ENCODE peak calls at places on chromosomes 7 and 10, in six cellular contexts. One of them, this sample, is unnamed.
A peak's percentile ranks its signal among the peaks of the same experiment; 100 is the strongest.

GRCh38 chr10:11353229-11353896 is 258.1 kb downstream of the USP6NL start:
- DNase-seq in stomach: no peak
- DNase-seq in CD4-positive, alpha-beta memory T cell: no peak
- DNase-seq in PC-3: no peak
- DNase-seq in heart right ventricle: no peak
- DNase-seq in SJSA1: no peak
- DNase-seq in this sample: no peak

GRCh38 chr7:100951172-100951571 is 1.8 kb downstream of the MUC3A start:
- DNase-seq in stomach: no peak
- DNase-seq in CD4-positive, alpha-beta memory T cell: no peak
- DNase-seq in PC-3: no peak
- DNase-seq in heart right ventricle: no peak
- DNase-seq in SJSA1: no peak
- DNase-seq in this sample: no peak

GRCh38 chr7:20200361-20200760 is 16.8 kb downstream of the MACC1 start:
- DNase-seq in stomach: no peak
- DNase-seq in CD4-positive, alpha-beta memory T cell: no peak
- DNase-seq in PC-3: no peak
- DNase-seq in heart right ventricle: no peak
- DNase-seq in SJSA1: no peak
- DNase-seq in this sample: no peak

GRCh38 chr10:103849880-103850571 is 5.3 kb downstream of the SH3PXD2A start:
- DNase-seq in stomach: no peak
- DNase-seq in CD4-positive, alpha-beta memory T cell: no peak
- DNase-seq in PC-3: peak; percentile 69
- DNase-seq in heart right ventricle: no peak
- DNase-seq in SJSA1: peak; percentile 22
- DNase-seq in this sample: peak; percentile 68

GRCh38 chr10:60048146-60048545 is 141.8 kb upstream of the CCDC6 start:
- DNase-seq in stomach: peak; percentile 36
- DNase-seq in CD4-positive, alpha-beta memory T cell: no peak
- DNase-seq in PC-3: peak; percentile 87
- DNase-seq in heart right ventricle: no peak
- DNase-seq in SJSA1: peak; percentile 4
- DNase-seq in this sample: no peak

GRCh38 chr7:16801111-16801542 is 3.7 kb downstream of the AGR2 start:
- DNase-seq in stomach: no peak
- DNase-seq in CD4-positive, alpha-beta memory T cell: no peak
- DNase-seq in PC-3: peak; percentile 94
- DNase-seq in heart right ventricle: no peak
- DNase-seq in SJSA1: peak; percentile 53
- DNase-seq in this sample: no peak

GRCh38 chr10:99612167-99612831 is 7.9 kb downstream of the SLC25A28 start:
- DNase-seq in stomach: no peak
- DNase-seq in CD4-positive, alpha-beta memory T cell: peak; percentile 49
- DNase-seq in PC-3: peak; percentile 78
- DNase-seq in heart right ventricle: no peak
- DNase-seq in SJSA1: peak; percentile 52
- DNase-seq in this sample: no peak

GRCh38 chr7:4805110-4805978 is 29.9 kb downstream of the AP5Z1 start:
- DNase-seq in stomach: no peak
- DNase-seq in CD4-positive, alpha-beta memory T cell: no peak
- DNase-seq in PC-3: no peak
- DNase-seq in heart right ventricle: no peak
- DNase-seq in SJSA1: no peak
- DNase-seq in this sample: no peak

GRCh38 chr10:123433539-123433938 is 232.6 kb upstream of the GPR26 start:
- DNase-seq in stomach: no peak
- DNase-seq in CD4-positive, alpha-beta memory T cell: no peak
- DNase-seq in PC-3: no peak
- DNase-seq in heart right ventricle: no peak
- DNase-seq in SJSA1: no peak
- DNase-seq in this sample: no peak

GRCh38 chr7:147400221-147400689 is 1190.3 kb upstream of the C7orf33 start:
- DNase-seq in stomach: no peak
- DNase-seq in CD4-positive, alpha-beta memory T cell: no peak
- DNase-seq in PC-3: no peak
- DNase-seq in heart right ventricle: no peak
- DNase-seq in SJSA1: peak; percentile 11
- DNase-seq in this sample: no peak

GRCh38 chr10:79929409-79929904 is 19.4 kb downstream of the SFTPD start:
- DNase-seq in stomach: peak; percentile 86
- DNase-seq in CD4-positive, alpha-beta memory T cell: peak; percentile 65
- DNase-seq in PC-3: peak; percentile 95
- DNase-seq in heart right ventricle: peak; percentile 83
- DNase-seq in SJSA1: peak; percentile 48
- DNase-seq in this sample: peak; percentile 79

GRCh38 chr7:105815580-105815979 is 60.8 kb downstream of the ATXN7L1 start:
- DNase-seq in stomach: no peak
- DNase-seq in CD4-positive, alpha-beta memory T cell: no peak
- DNase-seq in PC-3: no peak
- DNase-seq in heart right ventricle: no peak
- DNase-seq in SJSA1: no peak
- DNase-seq in this sample: no peak

GRCh38 chr10:59027975-59028640 is 148.3 kb upstream of the PHYHIPL start:
- DNase-seq in stomach: no peak
- DNase-seq in CD4-positive, alpha-beta memory T cell: no peak
- DNase-seq in PC-3: no peak
- DNase-seq in heart right ventricle: no peak
- DNase-seq in SJSA1: no peak
- DNase-seq in this sample: no peak

GRCh38 chr10:19945275-19945674 is 129.0 kb downstream of the PLXDC2 start:
- DNase-seq in stomach: no peak
- DNase-seq in CD4-positive, alpha-beta memory T cell: no peak
- DNase-seq in PC-3: no peak
- DNase-seq in heart right ventricle: peak; percentile 50
- DNase-seq in SJSA1: no peak
- DNase-seq in this sample: peak; percentile 64

GRCh38 chr10:103584216-103585010 is 90.9 kb downstream of the NEURL1 start:
- DNase-seq in stomach: no peak
- DNase-seq in CD4-positive, alpha-beta memory T cell: peak; percentile 60
- DNase-seq in PC-3: no peak
- DNase-seq in heart right ventricle: peak; percentile 47
- DNase-seq in SJSA1: no peak
- DNase-seq in this sample: peak; percentile 43

GRCh38 chr7:101399759-101400158 is 37.1 kb downstream of the COL26A1 start:
- DNase-seq in stomach: no peak
- DNase-seq in CD4-positive, alpha-beta memory T cell: no peak
- DNase-seq in PC-3: no peak
- DNase-seq in heart right ventricle: no peak
- DNase-seq in SJSA1: no peak
- DNase-seq in this sample: no peak

GRCh38 chr10:11401314-11402222 is 209.9 kb downstream of the USP6NL start:
- DNase-seq in stomach: no peak
- DNase-seq in CD4-positive, alpha-beta memory T cell: no peak
- DNase-seq in PC-3: no peak
- DNase-seq in heart right ventricle: no peak
- DNase-seq in SJSA1: no peak
- DNase-seq in this sample: no peak

GRCh38 chr10:71090801-71091200 is 121.6 kb upstream of the UNC5B start:
- DNase-seq in stomach: peak; percentile 22
- DNase-seq in CD4-positive, alpha-beta memory T cell: no peak
- DNase-seq in PC-3: no peak
- DNase-seq in heart right ventricle: no peak
- DNase-seq in SJSA1: no peak
- DNase-seq in this sample: no peak

GRCh38 chr10:98425511-98426352 is 10.8 kb upstream of the PYROXD2 start:
- DNase-seq in stomach: peak; percentile 53
- DNase-seq in CD4-positive, alpha-beta memory T cell: peak; percentile 19
- DNase-seq in PC-3: peak; percentile 54
- DNase-seq in heart right ventricle: no peak
- DNase-seq in SJSA1: peak; percentile 28
- DNase-seq in this sample: no peak

GRCh38 chr7:54837167-54837566 is 78.2 kb upstream of the SEC61G start:
- DNase-seq in stomach: no peak
- DNase-seq in CD4-positive, alpha-beta memory T cell: no peak
- DNase-seq in PC-3: no peak
- DNase-seq in heart right ventricle: no peak
- DNase-seq in SJSA1: no peak
- DNase-seq in this sample: peak; percentile 56

GRCh38 chr10:1530871-1531517 is 206.3 kb downstream of the ADARB2 start:
- DNase-seq in stomach: no peak
- DNase-seq in CD4-positive, alpha-beta memory T cell: no peak
- DNase-seq in PC-3: no peak
- DNase-seq in heart right ventricle: no peak
- DNase-seq in SJSA1: no peak
- DNase-seq in this sample: no peak

GRCh38 chr7:116353614-116354013 is 143.3 kb downstream of the TES start:
- DNase-seq in stomach: peak; percentile 70
- DNase-seq in CD4-positive, alpha-beta memory T cell: no peak
- DNase-seq in PC-3: no peak
- DNase-seq in heart right ventricle: peak; percentile 63
- DNase-seq in SJSA1: no peak
- DNase-seq in this sample: peak; percentile 22

GRCh38 chr7:28144266-28144665 is 36.3 kb downstream of the JAZF1 start:
- DNase-seq in stomach: no peak
- DNase-seq in CD4-positive, alpha-beta memory T cell: no peak
- DNase-seq in PC-3: no peak
- DNase-seq in heart right ventricle: no peak
- DNase-seq in SJSA1: no peak
- DNase-seq in this sample: no peak

GRCh38 chr7:151821806-151822540 is 54.9 kb downstream of the PRKAG2 start:
- DNase-seq in stomach: no peak
- DNase-seq in CD4-positive, alpha-beta memory T cell: no peak
- DNase-seq in PC-3: no peak
- DNase-seq in heart right ventricle: no peak
- DNase-seq in SJSA1: no peak
- DNase-seq in this sample: no peak

GRCh38 chr7:151819826-151820225 is 57.1 kb downstream of the PRKAG2 start:
- DNase-seq in stomach: peak; percentile 85
- DNase-seq in CD4-positive, alpha-beta memory T cell: no peak
- DNase-seq in PC-3: no peak
- DNase-seq in heart right ventricle: no peak
- DNase-seq in SJSA1: no peak
- DNase-seq in this sample: peak; percentile 24

GRCh38 chr7:151820486-151821105 is 56.3 kb downstream of the PRKAG2 start:
- DNase-seq in stomach: no peak
- DNase-seq in CD4-positive, alpha-beta memory T cell: no peak
- DNase-seq in PC-3: no peak
- DNase-seq in heart right ventricle: no peak
- DNase-seq in SJSA1: no peak
- DNase-seq in this sample: peak; percentile 15

GRCh38 chr7:151822541-151823181 is 54.3 kb downstream of the PRKAG2 start:
- DNase-seq in stomach: no peak
- DNase-seq in CD4-positive, alpha-beta memory T cell: no peak
- DNase-seq in PC-3: no peak
- DNase-seq in heart right ventricle: no peak
- DNase-seq in SJSA1: no peak
- DNase-seq in this sample: peak; percentile 48

DNA sequence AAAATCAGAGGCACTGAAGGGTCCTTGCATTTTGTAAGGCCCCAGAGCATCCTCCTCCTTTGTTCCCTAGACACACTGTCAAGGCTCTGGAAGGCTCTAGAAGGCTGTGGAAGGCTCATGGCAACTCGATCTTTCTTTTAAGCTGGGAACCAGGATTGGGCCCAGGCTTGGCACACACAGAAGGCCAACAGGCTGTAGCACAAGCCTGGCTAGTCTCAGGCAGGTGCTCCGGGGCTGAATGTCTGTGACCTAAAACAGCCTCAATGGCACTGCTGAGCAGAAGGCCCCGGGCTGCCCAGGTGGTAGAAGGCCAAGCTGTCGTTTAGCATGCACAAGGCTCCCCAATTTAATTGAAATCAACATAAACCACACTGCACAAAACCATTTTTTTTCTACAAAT is 55.7 kb downstream of the PRKAG2 start:
- DNase-seq in stomach: no peak
- DNase-seq in CD4-positive, alpha-beta memory T cell: no peak
- DNase-seq in PC-3: no peak
- DNase-seq in heart right ventricle: no peak
- DNase-seq in SJSA1: no peak
- DNase-seq in this sample: no peak
- H3K27ac ChIP-seq in stomach: no peak overlapping the region
- H3K27ac ChIP-seq in CD4-positive, alpha-beta memory T cell: no peak overlapping the region
- H3K27ac ChIP-seq in PC-3: no peak overlapping the region
- H3K27ac ChIP-seq in heart right ventricle: no peak overlapping the region
- H3K27ac ChIP-seq in SJSA1: no peak overlapping the region
- H3K27ac ChIP-seq in this sample: no peak overlapping the region

GRCh38 chr7:51645298-51645697 is 328.7 kb upstream of the COBL start:
- DNase-seq in stomach: no peak
- DNase-seq in CD4-positive, alpha-beta memory T cell: no peak
- DNase-seq in PC-3: no peak
- DNase-seq in heart right ventricle: no peak
- DNase-seq in SJSA1: no peak
- DNase-seq in this sample: no peak
- H3K36me3 ChIP-seq in stomach: no peaks in the 10 kb centered on the region
- H3K36me3 ChIP-seq in CD4-positive, alpha-beta memory T cell: no peaks in the 10 kb centered on the region
- H3K36me3 ChIP-seq in PC-3: no peaks in the 10 kb centered on the region
- H3K36me3 ChIP-seq in heart right ventricle: no peaks in the 10 kb centered on the region
- H3K36me3 ChIP-seq in SJSA1: no peaks in the 10 kb centered on the region
- H3K36me3 ChIP-seq in this sample: no peaks in the 10 kb centered on the region

DNA sequence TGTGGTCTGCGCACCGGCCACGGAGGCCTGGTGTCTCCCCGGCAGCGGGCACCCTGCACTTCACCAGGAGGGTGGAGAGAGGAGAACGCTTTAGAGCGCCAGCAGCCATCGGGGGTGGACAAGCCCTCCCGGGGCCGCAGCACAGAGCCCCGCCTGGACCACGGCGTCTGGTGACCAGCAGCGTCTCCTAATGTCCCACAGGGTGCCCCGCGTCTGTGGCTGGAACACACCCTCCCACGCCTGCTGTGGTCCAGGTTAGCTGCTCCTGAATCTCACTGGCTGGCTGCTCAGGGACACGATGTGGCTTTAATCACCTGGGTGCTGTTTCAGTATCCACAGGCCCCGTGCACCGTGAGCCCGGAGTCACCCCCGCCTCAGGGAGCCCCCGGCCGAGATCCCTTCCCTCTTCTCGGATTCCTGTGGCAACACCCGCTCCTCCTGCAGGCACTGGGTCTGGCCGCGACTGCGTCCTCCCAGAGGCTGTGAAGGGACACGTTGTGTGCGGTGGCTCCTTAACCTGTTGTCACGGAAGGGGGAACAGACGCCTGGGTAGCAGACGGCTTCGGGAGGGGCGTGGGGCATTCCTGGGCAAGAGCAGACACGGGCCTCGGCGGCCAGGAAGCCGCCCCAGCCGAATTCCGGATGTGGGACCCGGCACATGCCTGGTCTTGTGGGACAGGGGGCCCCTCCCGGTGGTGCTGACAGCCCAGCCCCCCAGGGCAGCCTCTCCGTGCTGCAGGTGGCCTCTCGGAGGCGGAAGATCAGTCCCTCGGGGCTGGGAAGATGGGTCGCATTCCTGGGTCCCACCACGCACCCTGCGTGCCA is 78.9 kb downstream of the FOXL3 start:
- DNase-seq in stomach: peak; percentile 29
- DNase-seq in CD4-positive, alpha-beta memory T cell: no peak
- DNase-seq in PC-3: no peak
- DNase-seq in heart right ventricle: no peak
- DNase-seq in SJSA1: no peak
- DNase-seq in this sample: peak; percentile 12
- H3K27ac ChIP-seq in stomach: peak overlapping the region; percentile 72
- H3K27ac ChIP-seq in CD4-positive, alpha-beta memory T cell: no peak overlapping the region
- H3K27ac ChIP-seq in PC-3: no peak overlapping the region
- H3K27ac ChIP-seq in heart right ventricle: no peak overlapping the region
- H3K27ac ChIP-seq in SJSA1: no peak overlapping the region
- H3K27ac ChIP-seq in this sample: no peak overlapping the region

DNA sequence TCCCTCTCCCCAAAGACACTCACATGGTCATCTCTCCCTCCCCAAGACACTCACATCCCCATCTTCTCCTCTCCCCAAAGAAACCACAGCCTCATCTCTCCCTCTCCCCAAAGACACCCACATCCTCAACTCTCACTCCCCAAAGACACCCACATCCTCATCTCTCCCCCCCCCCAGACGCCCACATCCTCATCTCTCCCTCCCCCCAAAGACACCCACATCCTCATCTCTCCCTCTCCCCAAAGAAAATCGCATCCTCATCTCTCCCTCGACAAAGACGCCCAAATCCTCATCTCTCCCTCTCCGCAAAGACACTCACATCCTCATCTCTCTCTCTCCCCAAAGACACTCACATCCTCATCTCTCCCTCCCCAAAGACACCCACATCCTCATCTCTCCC is 31.5 kb downstream of the INSIG1 start:
- DNase-seq in stomach: no peak
- DNase-seq in CD4-positive, alpha-beta memory T cell: no peak
- DNase-seq in PC-3: no peak
- DNase-seq in heart right ventricle: no peak
- DNase-seq in SJSA1: no peak
- DNase-seq in this sample: no peak
- H3K36me3 ChIP-seq in stomach: no peaks in the 10 kb centered on the region
- H3K36me3 ChIP-seq in CD4-positive, alpha-beta memory T cell: no peaks in the 10 kb centered on the region
- H3K36me3 ChIP-seq in PC-3: no peaks in the 10 kb centered on the region
- H3K36me3 ChIP-seq in heart right ventricle: no peaks in the 10 kb centered on the region
- H3K36me3 ChIP-seq in SJSA1: no peaks in the 10 kb centered on the region
- H3K36me3 ChIP-seq in this sample: no peaks in the 10 kb centered on the region